ENCODE peak calls at places on chromosomes 4 and X, in five cellular contexts. S is pancreas; K is CD4-positive, alpha-beta memory T cell; A is breast epithelium; E is NT2/D1. Q is an unnamed sample. For H3K4me1 and H3K27me3, the result is how much of the 10 kb centered on the place peaks cover.

GRCh38 chr4:134787315-134787714 is 585.7 kb upstream of the PABPC4L start:
- DNase-seq in S (no peak), K (no peak), A (no peak), E (no peak), Q (no peak)

GRCh38 chrX:74371399-74371798 is 49.9 kb upstream of the SLC16A2 start:
- DNase-seq in S (no peak), K (no peak), A (no peak), E (no peak), Q (no peak)

GRCh38 chr4:173091362-173091761 is 77.2 kb upstream of the GALNT7 start:
- DNase-seq in S (no peak), K (no peak), A (no peak), E (no peak), Q (no peak)

GRCh38 chrX:150768132-150768485 is 74.9 kb downstream of the MTMR1 start:
- DNase-seq in S (no peak), K (no peak), A (no peak), E (no peak), Q (no peak)

GRCh38 chr4:69601065-69601464 is 38.4 kb downstream of the UGT2A2 start:
- DNase-seq in S (no peak), K (no peak), A (no peak), E (no peak), Q (no peak)

GRCh38 chr4:10584042-10584441 is 100.5 kb downstream of the CLNK start:
- DNase-seq in S (no peak), K (no peak), A (no peak), E (no peak), Q (no peak)

GRCh38 chr4:46945062-46945461 is 36.0 kb upstream of the COX7B2 start:
- DNase-seq in S (no peak), K (no peak), A (no peak), E (no peak), Q (no peak)

GRCh38 chr4:59920414-59920813 is 1279.7 kb upstream of the ADGRL3 start:
- DNase-seq in S (no peak), K (no peak), A (no peak), E (no peak), Q (no peak)

GRCh38 chrX:79162076-79162475 is 17.6 kb downstream of the GPR174 start:
- DNase-seq in S (no peak), K (no peak), A (no peak), E (no peak), Q (no peak)

DNA sequence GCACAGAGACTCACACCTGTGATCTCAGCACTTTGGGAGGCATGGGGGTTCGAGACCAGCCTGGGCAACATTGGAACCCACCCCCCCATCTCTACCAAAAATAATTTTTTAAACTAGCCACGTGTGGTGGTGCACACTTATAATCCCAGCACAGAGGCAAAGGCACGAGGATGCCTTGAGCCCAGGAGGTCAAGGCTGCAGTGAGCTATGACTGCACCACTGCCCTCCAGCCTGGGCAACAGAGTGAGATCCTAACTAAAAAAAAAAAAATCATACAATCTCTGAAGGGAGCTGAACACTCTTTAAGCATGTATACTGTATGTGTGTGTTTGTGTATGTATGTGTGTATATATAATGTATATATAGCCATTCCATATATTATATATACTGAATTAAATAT is 2.5 kb upstream of the PRKX start:
- DNase-seq in S (no peak), K (no peak), A (no peak), E (no peak), Q (no peak)
- H3K4me1 ChIP-seq in S (under half), K (under half), A (under half), E (under half), Q (under half)

GRCh38 chr4:93617596-93617995 is 211.0 kb upstream of the ATOH1 start:
- DNase-seq in S (no peak), K (no peak), A (no peak), E (no peak), Q (no peak)
- H3K4me3 ChIP-seq in S (no peak), K (no peak), A (no peak), E (no peak), Q (no peak)

GRCh38 chr4:8140915-8141314 is 17.7 kb downstream of the ABLIM2 start:
- DNase-seq in S (no peak), K (no peak), A (no peak), E (no peak), Q (no peak)

GRCh38 chr4:8141935-8142334 is 16.7 kb downstream of the ABLIM2 start:
- DNase-seq in S (no peak), K (no peak), A (no peak), E (no peak), Q (no peak)

GRCh38 chr4:8143392-8144140 is 15.0 kb downstream of the ABLIM2 start:
- DNase-seq in S (no peak), K (no peak), A (no peak), E (no peak), Q (no peak)

GRCh38 chr4:8144359-8144758 is 14.3 kb downstream of the ABLIM2 start:
- DNase-seq in S (no peak), K (no peak), A (no peak), E (no peak), Q (no peak)

DNA sequence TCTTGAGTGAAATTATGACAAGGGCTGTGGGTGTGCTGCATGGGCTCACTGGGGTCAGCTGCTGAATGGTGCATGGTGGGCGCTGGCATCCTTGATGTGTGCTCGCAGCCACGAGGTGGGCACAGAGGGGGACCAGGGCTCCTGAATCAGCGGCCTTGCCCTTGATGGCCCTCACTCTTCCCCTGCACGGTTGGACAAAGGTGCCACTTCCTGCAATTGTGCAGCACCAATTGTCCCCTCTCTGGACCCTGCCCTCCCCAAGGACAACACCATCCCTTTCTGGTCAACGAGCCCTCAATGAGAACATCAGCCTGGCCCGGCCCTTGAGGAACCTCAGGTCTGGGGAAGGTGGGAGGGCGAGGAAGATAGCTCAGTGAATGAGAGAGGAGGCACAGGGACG is 16.1 kb downstream of the ABLIM2 start:
- DNase-seq in S (no peak), K (no peak), A (no peak), E (no peak), Q (no peak)
- H3K27me3 ChIP-seq in S (under half), K (under half), A (under half), E (under half), Q (under half)

GRCh38 chr4:68077301-68077700 is 52.4 kb downstream of the TMPRSS11F start:
- DNase-seq in S (no peak), K (no peak), A (no peak), E (no peak), Q (no peak)
- H3K4me1 ChIP-seq in S (under half), K (under half), A (under half), E (under half), Q (under half)

DNA sequence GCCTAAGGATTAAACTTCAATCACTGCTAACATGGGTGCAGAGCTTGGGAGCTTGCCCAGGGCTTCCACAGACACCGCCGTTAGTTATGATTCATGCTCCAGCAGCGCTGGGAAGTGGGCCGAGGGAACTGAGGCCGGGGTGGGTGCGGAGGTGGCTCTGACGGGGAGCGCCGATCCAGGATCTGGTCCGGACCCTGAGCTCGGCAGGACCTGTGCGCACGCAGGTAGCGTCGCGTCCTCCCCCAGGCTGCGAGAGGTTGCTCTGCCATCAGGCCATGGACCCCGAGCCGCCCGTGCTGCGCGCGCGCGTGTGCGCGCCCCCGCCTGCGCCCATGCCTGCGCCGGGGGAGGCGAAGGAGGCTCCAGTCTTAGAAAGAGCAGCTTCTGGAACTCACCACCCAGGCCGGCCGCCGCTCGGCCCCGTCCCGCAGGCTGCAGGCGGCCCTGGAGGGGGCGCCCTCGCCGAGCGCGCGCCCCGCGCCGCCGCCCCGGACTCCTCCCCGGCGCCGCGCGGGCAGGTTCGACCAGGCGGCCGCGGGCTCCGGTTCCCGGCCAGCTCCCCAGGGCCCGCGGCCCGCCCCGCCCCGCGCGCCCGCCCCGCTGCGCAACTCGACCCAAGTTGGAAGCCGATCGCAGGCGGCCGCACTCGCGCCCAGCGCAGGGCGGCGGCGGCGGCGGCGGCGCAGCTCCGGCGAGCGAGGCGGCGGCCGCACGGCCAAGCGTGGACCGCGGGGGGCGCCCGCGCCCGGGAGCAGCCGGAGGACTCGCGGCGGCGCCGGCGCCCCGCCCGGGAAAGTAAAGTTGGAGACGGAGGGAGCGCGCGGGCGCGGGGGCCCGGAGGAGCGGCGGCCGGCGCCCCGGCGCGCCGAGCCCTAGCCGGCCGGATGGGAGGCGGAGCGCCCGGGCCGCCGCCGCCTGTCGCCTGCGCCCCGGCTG is 646 bp upstream of the ADRA2C start:
- DNase-seq in S (peak), K (no peak), A (no peak), E (no peak), Q (no peak)
- H3K4me3 ChIP-seq in S (peak), K (no peak), A (peak), E (peak), Q (no peak)

GRCh38 chrX:81261576-81261975 is 59.7 kb downstream of the SH3BGRL start:
- DNase-seq in S (no peak), K (no peak), A (no peak), E (no peak), Q (no peak)
- H3K27me3 ChIP-seq in S (under half), K (under half), A (under half), E (under half), Q (under half)

GRCh38 chr4:88609387-88609786 is 17.1 kb downstream of the HERC3 start:
- DNase-seq in S (no peak), K (no peak), A (no peak), E (no peak), Q (no peak)

GRCh38 chr4:88613417-88613875 is 21.2 kb downstream of the HERC3 start:
- DNase-seq in S (no peak), K (peak), A (no peak), E (no peak), Q (no peak)

GRCh38 chr4:88610771-88611170 is 18.5 kb downstream of the HERC3 start:
- DNase-seq in S (no peak), K (no peak), A (no peak), E (no peak), Q (no peak)

GRCh38 chr4:88616275-88616996 is 24.2 kb downstream of the HERC3 start:
- DNase-seq in S (no peak), K (no peak), A (no peak), E (no peak), Q (no peak)

DNA sequence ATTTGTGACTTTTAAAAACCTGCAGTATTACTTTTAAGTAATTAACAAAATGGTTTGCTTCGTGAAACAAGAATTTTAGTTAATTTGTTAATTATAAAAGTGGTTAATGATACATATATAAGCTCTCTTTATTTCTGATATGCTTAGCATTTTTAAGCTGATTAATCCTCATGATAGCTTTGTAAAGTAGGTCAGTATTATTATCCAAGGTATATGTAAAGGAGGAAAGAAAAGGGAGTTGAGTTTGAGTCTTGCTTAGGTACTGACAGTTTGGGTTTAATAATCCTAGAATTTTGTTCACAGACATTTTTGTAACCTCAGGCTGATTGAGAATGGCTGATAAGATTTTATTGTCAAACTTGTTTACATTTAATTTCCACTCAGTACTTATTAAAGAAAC is 21.8 kb downstream of the HERC3 start:
- DNase-seq in S (no peak), K (no peak), A (no peak), E (no peak), Q (no peak)
- H3K4me1 ChIP-seq in S (under half), K (half or more), A (under half), E (under half), Q (half or more)

GRCh38 chrX:53072418-53073114 is 9.6 kb upstream of the TSPYL2 start:
- DNase-seq in S (no peak), K (no peak), A (no peak), E (no peak), Q (no peak)
- H3K4me3 ChIP-seq in S (no peak), K (no peak), A (no peak), E (no peak), Q (peak)

DNA sequence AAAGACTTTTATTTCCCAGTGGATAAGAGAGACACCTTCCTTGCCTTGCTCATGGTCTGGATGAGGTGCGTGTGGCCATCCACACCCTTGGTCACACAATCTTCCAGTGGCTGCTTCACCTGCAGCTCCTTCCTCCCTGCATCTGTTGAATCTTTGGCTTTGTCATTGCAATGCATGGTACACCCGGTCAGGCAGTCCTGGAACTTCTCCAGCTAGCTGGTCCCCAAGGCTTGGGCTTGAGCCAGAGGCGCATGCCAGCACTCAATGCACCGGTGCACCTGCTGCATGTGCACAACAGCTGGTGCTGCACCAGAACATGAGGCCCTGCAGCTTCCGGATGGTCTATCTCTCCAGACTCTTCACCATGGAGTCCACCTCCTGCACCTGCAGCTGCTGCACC is 31.7 kb downstream of the SCML1 start:
- DNase-seq in S (no peak), K (no peak), A (no peak), E (no peak), Q (no peak)
- H3K27me3 ChIP-seq in S (under half), K (under half), A (half or more), E (under half), Q (under half)

GRCh38 chr4:73609688-73610087 is 10.5 kb downstream of the RASSF6 start:
- DNase-seq in S (no peak), K (no peak), A (no peak), E (no peak), Q (no peak)
- H3K4me1 ChIP-seq in S (under half), K (under half), A (under half), E (under half), Q (under half)